ENCODE peak calls at places on chromosomes 7 and 10, in four cellular contexts. Z is CD8-positive, alpha-beta T cell; X is RWPE1; J is AG04450. P is an unnamed sample.

GRCh38 chr10:34916368-34916767 is 101.3 kb upstream of the PARD3 start:
- DNase-seq in Z (no peak), X (peak), J (peak), P (peak)

GRCh38 chr7:73828972-73829371 is 1.8 kb upstream of the CLDN4 start:
- DNase-seq in Z (no peak), X (no peak), J (no peak), P (no peak)

GRCh38 chr10:115093286-115093775 is at the start of gene ATRNL1:
- DNase-seq in Z (no peak), X (no peak), J (no peak), P (no peak)

GRCh38 chr7:155741061-155741460 is 71.2 kb downstream of the SHH start:
- DNase-seq in Z (no peak), X (no peak), J (no peak), P (no peak)

GRCh38 chr10:128484041-128484440 is 357.8 kb upstream of the MKI67 start:
- DNase-seq in Z (no peak), X (no peak), J (no peak), P (no peak)

GRCh38 chr7:150931199-150931869 is 46.8 kb downstream of the KCNH2 start:
- DNase-seq in Z (peak), X (no peak), J (no peak), P (no peak)

GRCh38 chr7:101779267-101779666 is 38.2 kb upstream of the CUX1 start:
- DNase-seq in Z (no peak), X (no peak), J (no peak), P (no peak)

GRCh38 chr7:90726120-90726519 is 130.0 kb downstream of the CDK14 start:
- DNase-seq in Z (no peak), X (no peak), J (no peak), P (no peak)

GRCh38 chr7:133535308-133535707 is 282.4 kb downstream of the EXOC4 start:
- DNase-seq in Z (no peak), X (no peak), J (no peak), P (no peak)

GRCh38 chr10:71763352-71764127 is 9.8 kb downstream of the VSIR start:
- DNase-seq in Z (peak), X (no peak), J (no peak), P (no peak)

GRCh38 chr7:158655931-158656441 is 48.6 kb downstream of the NCAPG2 start:
- DNase-seq in Z (no peak), X (no peak), J (no peak), P (no peak)

GRCh38 chr10:6593140-6593740 is 13.2 kb upstream of the PRKCQ start:
- DNase-seq in Z (no peak), X (peak), J (no peak), P (peak)

GRCh38 chr7:7176421-7177043 is 5.8 kb upstream of the C1GALT1 start:
- DNase-seq in Z (no peak), X (peak), J (no peak), P (peak)

GRCh38 chr7:151257990-151258389 is 9.5 kb upstream of the SMARCD3 start:
- DNase-seq in Z (no peak), X (no peak), J (no peak), P (no peak)

GRCh38 chr7:5360971-5361370 is 62.7 kb downstream of the TNRC18 start:
- DNase-seq in Z (no peak), X (no peak), J (no peak), P (no peak)

GRCh38 chr10:106226123-106226522 is 938.4 kb downstream of the SORCS1 start:
- DNase-seq in Z (no peak), X (no peak), J (no peak), P (no peak)

GRCh38 chr10:31816318-31816717 is 112.3 kb downstream of the ARHGAP12 start:
- DNase-seq in Z (no peak), X (no peak), J (no peak), P (no peak)

GRCh38 chr10:79260803-79261740 is 86.2 kb upstream of the PPIF start:
- DNase-seq in Z (no peak), X (no peak), J (peak), P (no peak)

GRCh38 chr10:86225098-86225782 is 141.4 kb downstream of the GRID1 start:
- DNase-seq in Z (no peak), X (peak), J (no peak), P (peak)

GRCh38 chr10:86665218-86665607 is 3.1 kb upstream of the LDB3 start:
- DNase-seq in Z (no peak), X (no peak), J (no peak), P (no peak)

GRCh38 chr10:46526682-46527038 is 29.8 kb downstream of the GPRIN2 start:
- DNase-seq in Z (no peak), X (peak), J (no peak), P (no peak)

GRCh38 chr10:96720422-96721206 is at the start of gene PIK3AP1:
- DNase-seq in Z (peak), X (peak), J (no peak), P (no peak)

GRCh38 chr10:77458986-77459590 is 178.5 kb downstream of the KCNMA1 start:
- DNase-seq in Z (no peak), X (no peak), J (no peak), P (no peak)

GRCh38 chr7:17638727-17639126 is 301.6 kb downstream of the SNX13 start:
- DNase-seq in Z (no peak), X (peak), J (no peak), P (peak)

GRCh38 chr10:628386-629045 is 61.0 kb downstream of the DIP2C start:
- DNase-seq in Z (no peak), X (no peak), J (no peak), P (no peak)

GRCh38 chr7:155168607-155169006 is 98.5 kb downstream of the HTR5A start:
- DNase-seq in Z (no peak), X (no peak), J (no peak), P (no peak)

GRCh38 chr10:14916600-14916999 is 37.3 kb downstream of the DCLRE1C start:
- DNase-seq in Z (no peak), X (no peak), J (no peak), P (no peak)

GRCh38 chr7:27835408-27835807 is 95.4 kb downstream of the TAX1BP1 start:
- DNase-seq in Z (no peak), X (no peak), J (no peak), P (no peak)

GRCh38 chr10:6269953-6270867 is 67.5 kb downstream of the PFKFB3 start:
- DNase-seq in Z (peak), X (no peak), J (no peak), P (no peak)

GRCh38 chr7:3078458-3078857 is 34.8 kb upstream of the CARD11 start:
- DNase-seq in Z (no peak), X (no peak), J (no peak), P (no peak)

GRCh38 chr7:45710271-45711160 is 136.3 kb downstream of the ADCY1 start:
- DNase-seq in Z (no peak), X (no peak), J (no peak), P (no peak)

GRCh38 chr10:97004591-97004990 is 172.5 kb downstream of the LCOR start:
- DNase-seq in Z (no peak), X (no peak), J (no peak), P (no peak)

GRCh38 chr10:52805414-52806285 is 33.1 kb upstream of the MBL2 start:
- DNase-seq in Z (no peak), X (no peak), J (no peak), P (no peak)

GRCh38 chr7:988963-989529 is 6.1 kb downstream of the CYP2W1 start:
- DNase-seq in Z (no peak), X (no peak), J (no peak), P (no peak)
- H3K27ac ChIP-seq in Z (no peak), X (no peak), J (no peak), P (no peak)

GRCh38 chr7:130409067-130409721 is 28.9 kb downstream of the CPA1 start:
- DNase-seq in Z (no peak), X (no peak), J (no peak), P (no peak)
- H3K27ac ChIP-seq in Z (no peak), X (no peak), J (no peak), P (no peak)

DNA sequence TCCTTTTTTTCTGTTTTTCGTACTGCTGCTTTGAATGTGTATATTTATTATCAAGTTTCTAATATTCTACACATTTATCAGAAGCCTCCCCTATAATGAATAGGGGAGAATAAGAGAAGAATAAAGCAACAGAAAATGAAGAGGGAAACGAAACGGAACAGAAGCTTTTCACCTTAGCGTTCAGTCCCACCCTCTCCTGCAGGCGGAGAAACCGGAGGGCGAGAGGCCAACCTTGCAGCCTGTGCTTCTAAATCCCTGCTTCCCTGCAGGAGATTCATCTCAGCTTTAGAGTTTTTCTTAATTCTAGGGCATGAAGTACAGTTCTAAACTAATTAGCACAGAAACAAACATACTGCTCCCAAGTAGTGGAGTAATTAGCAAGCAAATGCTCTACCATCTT is 107.2 kb downstream of the CUBN start:
- DNase-seq in Z (no peak), X (no peak), J (no peak), P (no peak)
- H3K27ac ChIP-seq in Z (peak), X (no peak), J (no peak), P (no peak)

GRCh38 chr10:126124044-126124443 is 227.7 kb downstream of the FANK1 start:
- DNase-seq in Z (no peak), X (no peak), J (no peak), P (no peak)

GRCh38 chr10:126122856-126123255 is 226.5 kb downstream of the FANK1 start:
- DNase-seq in Z (no peak), X (no peak), J (no peak), P (no peak)

GRCh38 chr10:126126023-126126422 is 229.7 kb downstream of the FANK1 start:
- DNase-seq in Z (no peak), X (no peak), J (no peak), P (no peak)

GRCh38 chr10:126124923-126125322 is 228.6 kb downstream of the FANK1 start:
- DNase-seq in Z (no peak), X (no peak), J (no peak), P (no peak)

GRCh38 chr10:126123466-126123865 is 227.1 kb downstream of the FANK1 start:
- DNase-seq in Z (no peak), X (no peak), J (no peak), P (no peak)
- H3K27ac ChIP-seq in Z (no peak), X (no peak), J (no peak), P (no peak)

DNA sequence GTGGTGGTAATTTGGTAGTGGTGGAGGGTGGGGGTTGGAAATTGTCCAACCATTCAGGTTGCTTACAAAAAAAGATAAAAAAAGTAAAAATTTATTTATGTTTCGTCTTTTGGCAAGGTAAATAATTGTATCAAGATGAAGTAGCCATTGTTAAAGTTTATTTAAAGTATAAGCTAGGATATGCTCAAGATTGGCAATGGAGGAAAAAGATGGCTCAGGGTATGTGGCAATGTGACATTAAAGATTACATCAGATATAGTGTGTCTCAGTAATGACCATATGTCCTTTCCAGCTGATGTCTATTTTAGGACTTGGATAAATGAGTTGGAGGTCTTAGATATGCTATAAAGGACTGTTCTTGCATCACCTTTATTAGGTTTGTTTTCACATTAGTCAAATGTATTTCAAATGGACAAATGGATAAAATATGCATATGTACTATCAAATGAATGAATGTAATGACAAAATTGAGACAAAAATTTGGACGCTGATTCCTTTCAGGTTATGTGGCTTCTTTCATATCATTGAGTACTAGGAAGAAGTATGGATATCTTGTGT is 60.9 kb downstream of the ST7 start:
- DNase-seq in Z (no peak), X (no peak), J (no peak), P (no peak)
- H3K27ac ChIP-seq in Z (no peak), X (no peak), J (no peak), P (no peak)

GRCh38 chr7:16634292-16634738 is 11.2 kb downstream of the ANKMY2 start:
- DNase-seq in Z (no peak), X (no peak), J (no peak), P (no peak)
- H3K27ac ChIP-seq in Z (no peak), X (no peak), J (no peak), P (no peak)

DNA sequence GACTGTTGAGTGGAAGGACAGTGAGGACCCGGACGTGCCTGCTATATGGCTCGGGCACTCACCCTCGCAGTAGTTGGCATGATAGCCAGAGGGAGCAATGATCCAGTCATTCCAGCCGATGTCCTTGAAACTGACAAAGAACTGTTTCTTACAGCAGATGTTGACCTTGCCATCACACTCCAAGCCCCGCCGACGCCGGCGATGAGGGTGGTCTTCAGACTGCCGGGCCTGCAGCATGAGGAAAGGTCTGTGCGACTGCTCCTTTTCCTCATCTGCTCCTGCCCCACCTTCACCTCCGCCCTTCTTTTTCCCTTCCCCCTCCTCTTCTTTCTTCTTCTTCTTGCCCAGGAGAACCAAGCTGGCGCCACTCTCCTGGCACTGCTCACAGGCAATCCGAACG is 13.1 kb downstream of the INHBA start:
- DNase-seq in Z (no peak), X (no peak), J (no peak), P (no peak)
- H3K27ac ChIP-seq in Z (no peak), X (no peak), J (no peak), P (no peak)

GRCh38 chr10:103199498-103199897 is 6.4 kb upstream of the NT5C2 start:
- DNase-seq in Z (no peak), X (no peak), J (no peak), P (no peak)
- H3K27ac ChIP-seq in Z (no peak), X (no peak), J (no peak), P (no peak)

DNA sequence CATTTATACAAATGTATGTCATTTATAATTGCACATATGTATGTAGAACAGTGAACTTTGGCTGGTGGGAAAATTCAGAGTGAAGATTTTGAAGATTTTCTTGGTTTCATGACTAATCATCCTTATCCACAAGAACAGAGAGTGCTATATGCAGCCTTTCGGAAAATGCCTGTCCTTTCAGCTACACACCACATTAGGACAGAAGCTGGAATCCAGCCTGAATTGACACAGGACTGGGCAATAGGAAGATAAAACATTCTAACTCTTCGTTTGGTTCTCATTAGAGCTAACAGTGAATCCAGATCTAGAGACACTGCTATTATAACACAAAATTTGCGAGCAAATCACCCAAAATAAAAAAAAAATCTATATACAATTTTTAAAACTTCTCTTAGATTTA is 166.2 kb downstream of the PDE1C start:
- DNase-seq in Z (no peak), X (no peak), J (no peak), P (no peak)
- H3K27ac ChIP-seq in Z (no peak), X (no peak), J (no peak), P (no peak)